ENCODE peak calls at places on chromosome 17, in four cellular contexts. M is PC-3, R is fibroblast of mammary gland, L is MM.1S. B is an unnamed sample.

GRCh38 chr17:33023790-33024189 is 32.1 kb downstream of the SPACA3 start:
- DNase-seq in R (no peak), L (no peak), M (no peak), B (no peak)

GRCh38 chr17:72031219-72031906 is 89.5 kb upstream of the SOX9 start:
- DNase-seq in L (no peak), M (no peak), R (no peak), B (no peak)

GRCh38 chr17:21674242-21674731 is 18.0 kb upstream of the KCNJ18 start:
- DNase-seq in M (no peak), R (no peak), L (no peak), B (no peak)

GRCh38 chr17:59848778-59849177 is 44.0 kb downstream of the TUBD1 start:
- DNase-seq in R (peak), L (peak), M (peak), B (peak)

GRCh38 chr17:45841883-45842525 is 2.7 kb upstream of the SPPL2C start:
- DNase-seq in M (peak), L (no peak), R (no peak), B (no peak)

GRCh38 chr17:67435122-67435521 is 58.0 kb downstream of the PITPNC1 start:
- DNase-seq in L (no peak), M (no peak), R (peak), B (peak)

GRCh38 chr17:31740611-31741082 is 118.4 kb downstream of the COPRS start:
- DNase-seq in L (no peak), M (peak), R (peak), B (peak)

GRCh38 chr17:68868708-68869107 is 86.5 kb downstream of the ABCA8 start:
- DNase-seq in M (peak), L (no peak), R (peak), B (peak)

GRCh38 chr17:78647030-78647429 is 69.8 kb upstream of the DNAH17 start:
- DNase-seq in L (no peak), M (no peak), R (no peak), B (no peak)

GRCh38 chr17:36657390-36657762 is 56.0 kb downstream of the MRM1 start:
- DNase-seq in R (peak), L (no peak), M (no peak), B (no peak)

GRCh38 chr17:36661047-36661666 is 59.8 kb downstream of the MRM1 start:
- DNase-seq in M (no peak), L (no peak), R (no peak), B (no peak)

GRCh38 chr17:36661688-36662087 is 60.3 kb downstream of the MRM1 start:
- DNase-seq in L (no peak), R (no peak), M (no peak), B (no peak)

GRCh38 chr17:36653374-36653773 is 52.0 kb downstream of the MRM1 start:
- DNase-seq in M (no peak), R (no peak), L (no peak), B (no peak)

GRCh38 chr17:36657763-36658490 is 56.5 kb downstream of the MRM1 start:
- DNase-seq in R (no peak), L (no peak), M (no peak), B (no peak)
- H3K4me3 ChIP-seq in R (peak), L (no peak), M (no peak), B (peak)

DNA sequence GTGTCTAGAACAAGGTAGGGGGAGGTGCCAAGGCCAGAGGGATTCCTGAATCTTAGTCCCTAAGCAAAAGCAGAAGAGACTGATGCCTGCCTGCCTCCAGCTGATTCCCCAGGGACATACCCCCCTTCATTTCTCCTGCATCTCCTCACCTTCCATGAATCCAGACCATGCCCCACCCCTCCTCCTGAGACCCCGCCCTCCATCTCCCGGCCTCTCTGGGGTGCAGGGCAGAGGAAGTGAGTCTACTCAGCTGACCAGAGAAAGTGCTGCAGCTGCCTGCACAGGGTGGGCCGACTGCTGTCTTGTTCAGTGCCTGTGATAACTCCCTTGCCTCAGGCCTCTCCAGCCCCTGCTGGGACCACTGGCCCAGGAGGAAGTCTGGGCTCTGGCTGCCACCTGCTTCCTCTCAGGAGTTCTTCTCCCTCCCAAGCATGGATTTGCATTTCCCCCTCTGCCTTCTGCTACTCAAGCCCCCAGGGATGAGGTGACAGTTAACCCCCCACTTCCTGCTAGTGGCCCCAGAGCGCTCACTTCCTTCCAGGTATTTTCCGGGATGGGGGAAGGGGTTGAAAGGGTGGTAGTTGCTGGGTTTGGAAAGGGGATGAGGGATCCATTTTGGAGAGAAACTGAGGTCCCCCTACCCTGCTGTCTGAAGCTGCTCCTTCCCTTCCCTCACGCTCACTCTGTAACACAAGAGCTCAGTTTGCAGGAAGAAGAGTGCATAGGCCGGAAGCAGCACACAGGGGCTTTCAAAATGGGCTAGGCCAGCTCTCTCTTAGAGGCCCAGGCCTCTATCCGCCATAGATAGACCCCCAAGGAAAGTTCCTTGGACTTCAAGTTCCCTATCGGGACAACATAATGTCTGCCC is 10.5 kb upstream of the TSPOAP1 start:
- DNase-seq in R (peak), L (peak), M (no peak), B (peak)
- H3K4me3 ChIP-seq in R (no peak), L (peak), M (no peak), B (peak)

DNA sequence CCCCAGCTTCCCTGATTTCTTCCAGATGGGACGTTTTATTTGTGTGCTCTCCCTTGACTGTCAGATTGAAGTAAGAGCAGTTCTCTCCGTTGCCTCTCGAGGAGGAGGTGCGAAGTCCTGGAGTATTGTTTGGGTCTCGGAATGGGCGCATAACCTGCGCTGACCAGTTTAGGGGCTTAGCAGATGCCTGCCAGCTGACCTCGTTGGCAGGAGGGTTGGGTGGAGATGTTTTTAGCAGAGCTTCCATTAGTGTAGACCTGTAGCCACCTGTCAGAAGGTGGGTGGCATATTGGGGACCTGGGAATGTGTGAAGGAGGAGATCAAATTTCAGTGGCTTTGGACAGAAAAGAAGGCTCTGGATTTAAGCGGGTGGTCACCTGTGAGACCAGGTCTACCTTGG is 3.6 kb downstream of the RASD1 start:
- DNase-seq in M (no peak), R (no peak), L (no peak), B (no peak)
- H3K4me3 ChIP-seq in M (no peak), R (no peak), L (no peak), B (no peak)

DNA sequence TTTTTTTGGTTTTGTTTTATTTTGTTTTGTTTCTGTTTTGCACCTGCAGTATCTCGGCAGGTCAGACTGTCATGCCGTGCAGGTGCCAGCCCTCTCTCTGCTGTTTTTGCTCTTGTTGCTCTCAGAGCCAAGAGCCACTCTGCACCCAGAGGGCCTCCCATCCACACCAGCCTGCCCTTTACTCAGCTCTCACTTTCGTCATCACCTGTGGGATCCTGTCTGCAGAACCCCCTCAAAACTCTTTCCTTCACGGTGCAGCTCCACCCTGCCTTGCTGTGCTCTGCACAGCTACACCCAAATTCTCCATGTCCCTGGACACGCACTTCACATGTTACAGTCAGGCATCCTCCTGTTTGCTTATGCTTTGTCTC is 2.6 kb downstream of the AOC3 start:
- DNase-seq in R (no peak), L (peak), M (no peak), B (no peak)
- H3K4me3 ChIP-seq in R (no peak), L (peak), M (no peak), B (no peak)

DNA sequence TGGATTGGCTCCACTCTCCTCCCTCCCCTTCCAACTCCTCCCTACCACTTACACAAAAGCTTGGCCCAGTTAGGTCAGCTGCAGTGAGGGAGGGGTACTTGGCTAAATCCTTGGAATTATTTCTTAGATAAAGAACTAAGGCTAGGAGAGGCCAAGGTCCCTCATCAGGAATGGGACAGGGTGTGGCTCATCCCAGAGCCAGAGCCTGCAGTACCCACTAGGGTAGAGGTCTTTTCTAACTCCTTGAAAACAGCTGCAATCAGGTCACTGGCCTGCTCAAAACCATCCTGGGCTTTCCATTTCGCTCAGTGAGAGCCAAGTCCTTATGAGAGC is 1.9 kb upstream of the SLC46A1 start:
- DNase-seq in R (no peak), M (no peak), L (no peak), B (no peak)
- H3K4me3 ChIP-seq in R (no peak), M (no peak), L (no peak), B (no peak)

DNA sequence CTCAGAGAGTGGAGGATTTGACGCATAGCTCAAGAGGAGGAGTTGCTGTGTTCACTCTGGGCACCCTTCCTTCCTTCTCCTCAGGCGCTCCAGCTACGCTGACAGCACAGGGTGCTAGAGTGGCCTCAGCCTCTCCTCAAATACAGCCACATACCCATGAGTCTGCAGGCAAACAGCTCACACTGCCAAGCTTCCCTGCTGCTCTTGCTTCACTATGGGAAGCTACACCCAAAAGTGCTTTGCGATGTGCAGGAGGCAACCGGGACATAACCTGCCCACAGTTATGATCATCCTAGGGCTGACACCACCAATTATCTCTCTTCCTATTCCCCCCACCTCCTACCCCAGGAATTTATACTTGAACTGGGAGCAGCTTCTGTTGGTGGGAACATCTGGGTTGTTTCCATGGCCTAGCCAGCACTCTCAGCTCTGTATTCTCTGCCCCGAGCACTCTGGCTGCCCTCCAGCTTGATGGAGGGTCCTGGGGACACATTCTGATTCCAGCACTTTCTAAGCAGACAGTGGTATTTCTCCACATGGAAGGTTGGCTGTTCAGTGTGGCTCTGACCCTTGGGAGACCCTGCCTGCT is 40.3 kb upstream of the SREBF1 start:
- DNase-seq in M (no peak), R (peak), L (no peak), B (peak)
- H3K4me3 ChIP-seq in M (no peak), R (no peak), L (no peak), B (no peak)

DNA sequence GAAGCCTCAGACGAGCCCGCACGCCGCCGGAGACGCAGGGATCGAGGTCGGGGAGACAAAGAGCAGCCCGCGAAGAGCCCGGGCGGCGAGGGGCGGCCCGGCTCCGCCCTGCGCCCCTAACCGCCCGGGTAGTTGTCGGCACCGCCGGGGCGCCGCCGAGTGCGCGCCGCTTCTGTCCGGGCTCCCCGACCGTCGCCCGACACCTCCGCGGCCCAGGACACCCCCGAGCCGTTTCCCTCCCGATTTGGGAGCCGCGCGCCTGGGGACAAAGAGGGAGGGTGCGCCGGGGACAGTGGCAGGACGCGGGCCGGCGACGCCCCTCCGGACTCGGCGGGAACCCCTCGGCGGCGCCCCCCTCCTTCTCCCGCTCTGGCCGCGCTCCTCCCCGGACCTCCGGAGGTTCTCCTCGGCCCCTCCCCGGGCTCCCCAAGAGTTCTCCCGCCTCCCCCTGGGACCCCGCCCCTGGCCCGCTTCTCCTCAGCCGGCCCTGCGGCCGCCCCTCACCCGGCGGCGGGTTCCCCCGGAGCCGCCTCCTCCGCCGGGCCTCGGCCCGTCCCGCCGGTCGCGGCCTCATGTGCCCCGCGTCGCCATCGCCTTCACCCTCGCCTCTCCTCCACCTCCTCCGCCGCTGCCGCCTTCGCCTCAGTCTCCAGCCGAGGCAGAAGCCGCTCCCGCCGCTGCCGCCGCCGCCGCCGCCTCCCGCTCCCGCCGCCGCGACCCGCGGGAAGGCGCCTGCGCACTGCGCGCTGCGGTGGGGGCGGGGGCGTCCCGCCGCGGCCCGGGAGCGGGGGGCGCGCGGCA is at the start of gene GJC1:
- DNase-seq in R (no peak), L (peak), M (peak), B (peak)
- H3K4me3 ChIP-seq in R (peak), L (peak), M (peak), B (peak)

DNA sequence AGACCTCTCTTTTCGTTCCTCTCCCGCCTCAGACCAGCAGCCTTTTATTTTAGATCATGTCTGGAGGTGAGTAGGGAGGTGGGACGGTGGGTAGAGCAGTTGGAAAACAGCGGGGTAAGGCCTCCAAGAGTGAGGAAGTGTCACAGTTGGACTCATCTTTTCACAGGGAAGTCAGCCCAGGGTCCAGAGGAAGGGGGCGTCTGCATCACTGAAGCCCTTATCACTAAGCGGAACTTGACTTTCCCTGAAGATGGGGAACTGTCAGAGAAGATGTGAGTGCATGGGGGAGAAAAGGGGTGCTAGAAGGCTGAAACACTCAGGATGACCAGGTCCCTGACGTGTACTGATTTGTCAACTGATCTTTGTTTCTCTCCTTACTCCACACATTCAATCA is 461 bp downstream of the LRRC46 start:
- DNase-seq in M (no peak), R (no peak), L (no peak), B (no peak)
- H3K4me3 ChIP-seq in M (peak), R (peak), L (peak), B (peak)

GRCh38 chr17:51346218-51346982 is 86.1 kb downstream of the UTP18 start:
- DNase-seq in L (no peak), R (no peak), M (no peak), B (no peak)
- H3K4me3 ChIP-seq in L (no peak), R (no peak), M (no peak), B (no peak)

GRCh38 chr17:75512946-75513666 is 2.2 kb downstream of the CASKIN2 start:
- DNase-seq in L (no peak), R (peak), M (no peak), B (peak)

GRCh38 chr17:75511610-75512575 is 3.4 kb downstream of the CASKIN2 start:
- DNase-seq in R (no peak), L (no peak), M (no peak), B (peak)

GRCh38 chr17:75515229-75515522 is 161 bp downstream of the CASKIN2 start:
- DNase-seq in M (no peak), L (no peak), R (no peak), B (no peak)

GRCh38 chr17:75514299-75515228 is 773 bp downstream of the CASKIN2 start:
- DNase-seq in L (no peak), M (peak), R (no peak), B (no peak)

GRCh38 chr17:75513667-75514052 is 1.7 kb downstream of the CASKIN2 start:
- DNase-seq in M (no peak), L (no peak), R (no peak), B (no peak)
- H3K4me3 ChIP-seq in M (peak), L (no peak), R (no peak), B (no peak)